ENCODE peak calls at places on chromosomes 4 and X, in six cellular contexts. P is A673; R is GM12878; D is tibial artery; M is CD8-positive, alpha-beta T cell; B is gastrocnemius medialis. L is an unnamed sample. For H3K4me1, the result is how much of the 10 kb centered on the place peaks cover.

GRCh38 chrX:22392176-22392814 is 119.6 kb downstream of the CBLL2 start:
- DNase-seq in P (no peak), R (no peak), D (no peak), M (no peak), B (no peak), L (no peak)

GRCh38 chr4:13137400-13137799 is 346.7 kb downstream of the RAB28 start:
- DNase-seq in P (no peak), R (no peak), D (no peak), M (no peak), B (no peak), L (no peak)

GRCh38 chr4:88659061-88659889 is 38.4 kb downstream of the NAP1L5 start:
- DNase-seq in P (peak), R (peak), D (peak), M (no peak), B (peak), L (peak)

GRCh38 chrX:45110494-45110893 is 90.2 kb downstream of the DIPK2B start:
- DNase-seq in P (no peak), R (no peak), D (no peak), M (no peak), B (no peak), L (no peak)

GRCh38 chrX:69077895-69078455 is 87.3 kb downstream of the PJA1 start:
- DNase-seq in P (no peak), R (no peak), D (no peak), M (no peak), B (no peak), L (no peak)

GRCh38 chr4:134695433-134695832 is 493.8 kb upstream of the PABPC4L start:
- DNase-seq in P (no peak), R (no peak), D (no peak), M (no peak), B (no peak), L (no peak)

GRCh38 chr4:15955670-15956069 is 7.3 kb downstream of the FGFBP2 start:
- DNase-seq in P (peak), R (no peak), D (no peak), M (no peak), B (no peak), L (no peak)

GRCh38 chr4:81040175-81040659 is 9.7 kb downstream of the BMP3 start:
- DNase-seq in P (peak), R (no peak), D (no peak), M (no peak), B (no peak), L (peak)

GRCh38 chr4:157363366-157363765 is 142.8 kb downstream of the GRIA2 start:
- DNase-seq in P (no peak), R (no peak), D (no peak), M (no peak), B (no peak), L (no peak)

GRCh38 chr4:37762294-37763163 is 64.0 kb upstream of the PGM2 start:
- DNase-seq in P (peak), R (no peak), D (no peak), M (no peak), B (no peak), L (peak)

GRCh38 chr4:138946306-138946705 is 69.3 kb upstream of the NOCT start:
- DNase-seq in P (no peak), R (no peak), D (no peak), M (no peak), B (no peak), L (no peak)

GRCh38 chr4:1058198-1058996 is 47.0 kb downstream of the FGFRL1 start:
- DNase-seq in P (no peak), R (no peak), D (peak), M (no peak), B (no peak), L (peak)

GRCh38 chrX:1528186-1528883 is 8.7 kb downstream of the P2RY8 start:
- DNase-seq in P (no peak), R (no peak), D (peak), M (no peak), B (no peak), L (no peak)

GRCh38 chr4:40200881-40201797 is 4.3 kb downstream of the RHOH start:
- DNase-seq in P (no peak), R (no peak), D (no peak), M (no peak), B (no peak), L (no peak)

GRCh38 chr4:4269856-4270255 is 20.1 kb downstream of the LYAR start:
- DNase-seq in P (no peak), R (no peak), D (no peak), M (no peak), B (no peak), L (peak)

GRCh38 chrX:56113785-56114436 is 118.2 kb upstream of the KLF8 start:
- DNase-seq in P (no peak), R (no peak), D (no peak), M (no peak), B (no peak), L (no peak)

GRCh38 chr4:145352438-145353145 is 129.1 kb upstream of the SMAD1 start:
- DNase-seq in P (no peak), R (no peak), D (no peak), M (no peak), B (peak), L (no peak)

GRCh38 chr4:74262522-74262921 is 45.7 kb upstream of the EPGN start:
- DNase-seq in P (no peak), R (no peak), D (no peak), M (no peak), B (no peak), L (no peak)

GRCh38 chr4:4284827-4285618 is 4.9 kb downstream of the LYAR start:
- DNase-seq in P (no peak), R (no peak), D (no peak), M (no peak), B (no peak), L (no peak)

GRCh38 chrX:120358687-120359086 is 3.2 kb upstream of the ATP1B4 start:
- DNase-seq in P (peak), R (no peak), D (no peak), M (no peak), B (no peak), L (peak)

GRCh38 chrX:128543114-128543513 is 490.9 kb upstream of the ACTRT1 start:
- DNase-seq in P (no peak), R (no peak), D (no peak), M (no peak), B (no peak), L (no peak)

GRCh38 chrX:141405486-141405877 is 163.2 kb upstream of the SPANXC start:
- DNase-seq in P (no peak), R (no peak), D (no peak), M (no peak), B (no peak), L (peak)

GRCh38 chrX:141402897-141403610 is 160.7 kb upstream of the SPANXC start:
- DNase-seq in P (no peak), R (no peak), D (no peak), M (no peak), B (no peak), L (no peak)

GRCh38 chrX:141405878-141406492 is 163.7 kb upstream of the SPANXC start:
- DNase-seq in P (no peak), R (no peak), D (no peak), M (no peak), B (no peak), L (peak)
- H3K27ac ChIP-seq in P (no peak), R (no peak), D (no peak), M (no peak), B (no peak), L (no peak)

GRCh38 chr4:182090186-182090585 is 153.0 kb upstream of the TENM3 start:
- DNase-seq in P (no peak), R (no peak), D (no peak), M (no peak), B (no peak), L (no peak)

GRCh38 chr4:182083681-182084410 is 159.4 kb upstream of the TENM3 start:
- DNase-seq in P (peak), R (no peak), D (no peak), M (no peak), B (no peak), L (no peak)

GRCh38 chr4:182082910-182083309 is 160.3 kb upstream of the TENM3 start:
- DNase-seq in P (no peak), R (no peak), D (no peak), M (no peak), B (no peak), L (no peak)

GRCh38 chr4:182089326-182089725 is 153.9 kb upstream of the TENM3 start:
- DNase-seq in P (peak), R (no peak), D (no peak), M (no peak), B (no peak), L (no peak)

GRCh38 chr4:182085051-182085480 is 158.1 kb upstream of the TENM3 start:
- DNase-seq in P (peak), R (no peak), D (no peak), M (no peak), B (no peak), L (no peak)
- H3K4me1 ChIP-seq in P (under half), R (under half), D (under half), M (under half), B (under half), L (under half)

GRCh38 chr4:26196567-26196966 is 124.2 kb upstream of the RBPJ start:
- DNase-seq in P (no peak), R (no peak), D (no peak), M (no peak), B (no peak), L (no peak)

GRCh38 chr4:26194764-26195163 is 126.0 kb upstream of the RBPJ start:
- DNase-seq in P (no peak), R (no peak), D (no peak), M (no peak), B (no peak), L (no peak)

GRCh38 chr4:26197018-26197779 is 123.6 kb upstream of the RBPJ start:
- DNase-seq in P (no peak), R (peak), D (no peak), M (peak), B (no peak), L (peak)

GRCh38 chr4:26191353-26191752 is 129.5 kb upstream of the RBPJ start:
- DNase-seq in P (no peak), R (no peak), D (no peak), M (no peak), B (no peak), L (no peak)

GRCh38 chr4:26192921-26193894 is 127.6 kb upstream of the RBPJ start:
- DNase-seq in P (no peak), R (no peak), D (no peak), M (no peak), B (no peak), L (no peak)
- TF ChIP-seq CTCF in P (peak), R (no peak), D (no peak), M (no peak), B (no peak), L (no peak)

GRCh38 chr4:160836431-160836830 is 1327.4 kb downstream of the FSTL5 start:
- DNase-seq in P (no peak), R (no peak), D (no peak), M (no peak), B (no peak), L (no peak)
- H3K27ac ChIP-seq in P (no peak), R (no peak), D (no peak), M (no peak), B (no peak), L (no peak)

DNA sequence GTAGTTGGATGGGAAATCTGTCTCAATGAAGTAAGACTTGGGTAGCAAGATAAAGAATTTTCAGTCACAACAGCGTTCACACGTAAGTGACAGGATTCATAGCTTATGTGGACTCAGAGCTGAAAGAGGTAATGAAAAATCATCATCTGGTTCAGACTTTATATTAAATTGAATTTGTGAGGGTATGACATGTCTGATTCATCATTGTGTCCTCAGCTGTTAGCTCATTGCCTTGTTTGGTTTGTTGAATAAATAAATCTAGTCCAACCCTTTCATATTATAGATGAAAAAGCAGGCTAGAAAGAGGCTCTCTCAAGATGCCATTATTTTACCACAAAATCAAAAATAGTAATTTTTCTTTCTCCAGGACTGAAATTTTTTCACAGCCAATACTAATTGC is 2.7 kb upstream of the CYSLTR1 start:
- DNase-seq in P (no peak), R (no peak), D (no peak), M (no peak), B (no peak), L (no peak)
- H3K4me1 ChIP-seq in P (under half), R (under half), D (under half), M (under half), B (under half), L (under half)

DNA sequence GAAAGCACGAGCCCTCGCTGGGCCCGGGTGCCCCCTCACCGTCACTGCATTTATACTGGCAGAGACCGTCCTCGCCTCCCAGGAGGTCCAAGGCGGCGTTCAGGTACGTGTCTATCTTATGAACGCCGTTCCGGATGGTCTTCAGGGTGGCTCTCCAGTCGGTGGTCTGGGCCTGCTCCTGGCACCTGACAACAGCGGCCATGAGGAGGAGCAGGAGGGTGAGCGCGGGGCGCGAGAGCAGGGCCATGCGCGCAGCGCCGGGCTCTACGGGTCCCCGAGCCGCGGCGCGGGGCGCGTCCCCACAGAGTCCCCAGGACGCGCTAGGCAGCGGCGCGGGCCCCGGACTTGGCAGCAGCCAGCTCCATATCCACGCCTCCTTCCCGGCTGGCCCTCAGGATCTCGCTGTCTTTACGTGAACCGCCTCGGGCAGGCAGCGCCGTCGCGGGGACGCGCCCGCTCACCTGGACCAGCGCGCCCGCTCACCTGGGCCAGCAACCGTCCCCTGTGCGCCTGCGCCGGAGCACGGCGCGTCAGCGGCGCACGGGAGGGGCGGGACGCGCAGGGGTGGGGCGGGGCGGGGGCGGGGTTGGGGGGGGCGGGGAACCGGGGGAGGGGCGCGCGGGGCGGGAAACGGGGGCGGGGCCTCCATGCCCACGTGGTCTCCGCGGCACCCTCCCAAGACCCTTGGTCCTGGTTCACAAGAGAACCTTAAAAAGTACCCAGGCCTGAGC is at the start of gene PLA2G12A:
- DNase-seq in P (peak), R (peak), D (peak), M (peak), B (peak), L (peak)
- TF ChIP-seq CTCF in P (no peak), R (no peak), D (no peak), M (no peak), B (no peak), L (no peak)

DNA sequence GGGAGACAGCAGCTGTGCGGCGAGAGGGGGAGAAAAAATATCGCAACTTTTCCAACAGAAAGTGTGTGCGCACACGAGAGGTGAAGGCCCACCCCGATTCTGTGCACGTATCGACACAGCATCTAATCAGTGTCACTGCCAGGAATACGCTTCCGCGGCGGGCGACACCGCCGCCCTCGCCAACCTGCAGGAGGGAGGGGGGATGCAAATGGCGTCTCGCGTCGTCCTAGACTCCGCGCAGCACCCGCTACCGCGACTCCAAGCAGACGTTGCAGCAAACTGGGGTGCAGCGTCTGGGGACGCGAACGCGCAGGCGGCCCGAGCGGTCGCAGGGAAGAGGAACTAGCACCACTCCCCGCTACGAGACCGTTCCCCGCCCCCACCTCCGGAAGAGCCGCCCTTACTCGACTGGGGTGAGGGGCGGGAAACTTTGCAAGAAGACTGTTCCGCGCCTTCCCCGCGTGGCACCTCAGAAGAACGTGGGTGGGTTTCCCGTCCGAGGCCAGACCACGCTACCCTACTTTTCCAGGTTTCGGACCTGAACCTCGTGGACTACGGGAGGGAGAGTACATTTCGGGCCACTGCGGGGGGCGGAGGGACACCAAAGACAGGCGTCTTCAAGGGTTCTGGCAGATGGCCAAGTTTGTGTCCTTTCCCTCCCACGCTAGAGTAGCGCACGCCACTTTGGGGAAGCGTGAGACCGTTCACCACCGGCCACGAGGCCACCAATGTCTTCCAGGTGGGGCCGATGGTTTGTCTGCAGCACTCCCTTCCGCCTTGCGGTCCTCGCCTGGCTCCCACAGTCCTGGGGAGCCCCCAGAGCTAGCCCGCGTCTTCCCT is 77.9 kb upstream of the BCOR start:
- DNase-seq in P (peak), R (no peak), D (peak), M (peak), B (no peak), L (no peak)
- H3K27ac ChIP-seq in P (peak), R (peak), D (peak), M (peak), B (peak), L (peak)

GRCh38 chr4:148058160-148058859 is 326.4 kb downstream of the ARHGAP10 start:
- DNase-seq in P (no peak), R (no peak), D (no peak), M (no peak), B (no peak), L (no peak)
- H3K4me1 ChIP-seq in P (under half), R (under half), D (under half), M (half or more), B (half or more), L (under half)

DNA sequence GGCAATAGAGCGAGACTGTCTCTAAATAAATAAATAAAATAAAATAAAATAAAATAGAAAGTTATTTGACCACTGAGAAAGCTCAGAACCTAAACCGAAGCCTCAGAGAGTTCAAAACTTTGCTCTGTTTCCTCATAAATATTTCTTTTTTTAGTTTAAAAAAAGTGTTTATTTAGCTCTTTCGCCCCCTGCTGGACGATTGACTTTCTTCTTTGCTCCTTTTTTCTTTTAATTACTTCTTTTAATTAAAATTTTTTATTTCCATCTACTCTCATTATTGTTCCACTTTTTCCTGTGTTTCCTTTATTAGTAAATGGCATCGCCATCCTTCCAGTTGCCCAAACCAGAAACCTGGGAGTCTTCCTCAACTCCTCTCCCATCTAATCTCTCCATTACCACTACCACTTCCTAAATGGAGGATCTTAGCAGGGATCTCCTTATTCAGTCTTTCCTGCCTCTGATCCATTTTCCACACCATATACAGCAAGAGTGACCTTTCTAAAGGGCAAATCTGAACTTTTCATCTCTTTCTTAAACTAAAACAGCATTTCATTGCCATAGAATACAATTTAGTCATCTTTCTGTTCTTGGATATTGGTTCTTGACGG is 728 bp upstream of the IL13RA2 start:
- DNase-seq in P (no peak), R (no peak), D (no peak), M (no peak), B (no peak), L (no peak)
- TF ChIP-seq CTCF in P (peak), R (no peak), D (no peak), M (no peak), B (no peak), L (peak)